ENCODE peak calls at places on chromosomes 12 and 14, in nine cellular contexts. One of them, this sample, is unnamed. For H3K9me3 and H3K27me3, the result is how much of the 10 kb centered on the place peaks cover.

GRCh38 chr14:74683406-74683805 is 29.5 kb downstream of the AREL1 start:
- DNase-seq in right lobe of liver: no peak
- DNase-seq in neuronal stem cell: no peak
- DNase-seq in cardiac muscle cell: no peak
- DNase-seq in tibial artery: no peak
- DNase-seq in IMR-90: no peak
- DNase-seq in AG04450: no peak
- DNase-seq in Peyer's patch: no peak
- DNase-seq in lower lobe of right lung: no peak
- DNase-seq in this sample: no peak

GRCh38 chr12:33795536-33795935 is 226.8 kb upstream of the ALG10 start:
- DNase-seq in AG04450: no peak
- DNase-seq in cardiac muscle cell: no peak
- DNase-seq in tibial artery: no peak
- DNase-seq in neuronal stem cell: no peak
- DNase-seq in right lobe of liver: no peak
- DNase-seq in lower lobe of right lung: no peak
- DNase-seq in Peyer's patch: no peak
- DNase-seq in IMR-90: no peak
- DNase-seq in this sample: no peak

GRCh38 chr12:6418796-6419195 is 26.0 kb upstream of the CD27 start:
- DNase-seq in Peyer's patch: no peak
- DNase-seq in IMR-90: no peak
- DNase-seq in lower lobe of right lung: no peak
- DNase-seq in cardiac muscle cell: no peak
- DNase-seq in tibial artery: no peak
- DNase-seq in AG04450: no peak
- DNase-seq in right lobe of liver: no peak
- DNase-seq in neuronal stem cell: no peak
- DNase-seq in this sample: no peak

GRCh38 chr12:90152897-90153624 is 444.4 kb upstream of the ATP2B1 start:
- DNase-seq in cardiac muscle cell: no peak
- DNase-seq in IMR-90: no peak
- DNase-seq in tibial artery: no peak
- DNase-seq in AG04450: no peak
- DNase-seq in right lobe of liver: no peak
- DNase-seq in lower lobe of right lung: no peak
- DNase-seq in neuronal stem cell: no peak
- DNase-seq in Peyer's patch: no peak
- DNase-seq in this sample: no peak

GRCh38 chr12:68331869-68332725 is at the start of gene MDM1:
- DNase-seq in Peyer's patch: peak
- DNase-seq in AG04450: peak
- DNase-seq in tibial artery: peak
- DNase-seq in right lobe of liver: peak
- DNase-seq in cardiac muscle cell: peak
- DNase-seq in lower lobe of right lung: peak
- DNase-seq in neuronal stem cell: peak
- DNase-seq in IMR-90: peak
- DNase-seq in this sample: peak

GRCh38 chr14:74908861-74909341 is 14.2 kb downstream of the RPS6KL1 start:
- DNase-seq in tibial artery: peak
- DNase-seq in neuronal stem cell: no peak
- DNase-seq in Peyer's patch: no peak
- DNase-seq in right lobe of liver: no peak
- DNase-seq in cardiac muscle cell: no peak
- DNase-seq in AG04450: no peak
- DNase-seq in IMR-90: no peak
- DNase-seq in lower lobe of right lung: no peak
- DNase-seq in this sample: no peak

GRCh38 chr14:100392266-100392850 is 69.2 kb downstream of the SLC25A47 start:
- DNase-seq in AG04450: no peak
- DNase-seq in right lobe of liver: no peak
- DNase-seq in lower lobe of right lung: no peak
- DNase-seq in cardiac muscle cell: no peak
- DNase-seq in neuronal stem cell: no peak
- DNase-seq in IMR-90: peak
- DNase-seq in tibial artery: no peak
- DNase-seq in Peyer's patch: no peak
- DNase-seq in this sample: no peak

GRCh38 chr12:106309671-106310313 is 7.3 kb downstream of the TCP11L2 start:
- DNase-seq in AG04450: peak
- DNase-seq in IMR-90: peak
- DNase-seq in tibial artery: no peak
- DNase-seq in lower lobe of right lung: no peak
- DNase-seq in neuronal stem cell: no peak
- DNase-seq in right lobe of liver: no peak
- DNase-seq in Peyer's patch: no peak
- DNase-seq in cardiac muscle cell: no peak
- DNase-seq in this sample: no peak

GRCh38 chr12:71691504-71692129 is 5.7 kb downstream of the TMEM19 start:
- DNase-seq in AG04450: no peak
- DNase-seq in tibial artery: no peak
- DNase-seq in IMR-90: no peak
- DNase-seq in lower lobe of right lung: no peak
- DNase-seq in neuronal stem cell: no peak
- DNase-seq in right lobe of liver: no peak
- DNase-seq in cardiac muscle cell: no peak
- DNase-seq in Peyer's patch: no peak
- DNase-seq in this sample: no peak

GRCh38 chr12:71693126-71693525 is 7.2 kb downstream of the TMEM19 start:
- DNase-seq in Peyer's patch: no peak
- DNase-seq in AG04450: no peak
- DNase-seq in lower lobe of right lung: no peak
- DNase-seq in neuronal stem cell: no peak
- DNase-seq in cardiac muscle cell: no peak
- DNase-seq in tibial artery: no peak
- DNase-seq in IMR-90: no peak
- DNase-seq in right lobe of liver: no peak
- DNase-seq in this sample: no peak

GRCh38 chr12:71688961-71689570 is 3.2 kb downstream of the TMEM19 start:
- DNase-seq in lower lobe of right lung: no peak
- DNase-seq in IMR-90: no peak
- DNase-seq in AG04450: no peak
- DNase-seq in Peyer's patch: no peak
- DNase-seq in tibial artery: no peak
- DNase-seq in cardiac muscle cell: no peak
- DNase-seq in neuronal stem cell: no peak
- DNase-seq in right lobe of liver: no peak
- DNase-seq in this sample: no peak

GRCh38 chr12:71695782-71696181 is 9.9 kb downstream of the TMEM19 start:
- DNase-seq in neuronal stem cell: no peak
- DNase-seq in Peyer's patch: no peak
- DNase-seq in tibial artery: no peak
- DNase-seq in IMR-90: no peak
- DNase-seq in AG04450: no peak
- DNase-seq in lower lobe of right lung: no peak
- DNase-seq in cardiac muscle cell: no peak
- DNase-seq in right lobe of liver: no peak
- DNase-seq in this sample: no peak

DNA sequence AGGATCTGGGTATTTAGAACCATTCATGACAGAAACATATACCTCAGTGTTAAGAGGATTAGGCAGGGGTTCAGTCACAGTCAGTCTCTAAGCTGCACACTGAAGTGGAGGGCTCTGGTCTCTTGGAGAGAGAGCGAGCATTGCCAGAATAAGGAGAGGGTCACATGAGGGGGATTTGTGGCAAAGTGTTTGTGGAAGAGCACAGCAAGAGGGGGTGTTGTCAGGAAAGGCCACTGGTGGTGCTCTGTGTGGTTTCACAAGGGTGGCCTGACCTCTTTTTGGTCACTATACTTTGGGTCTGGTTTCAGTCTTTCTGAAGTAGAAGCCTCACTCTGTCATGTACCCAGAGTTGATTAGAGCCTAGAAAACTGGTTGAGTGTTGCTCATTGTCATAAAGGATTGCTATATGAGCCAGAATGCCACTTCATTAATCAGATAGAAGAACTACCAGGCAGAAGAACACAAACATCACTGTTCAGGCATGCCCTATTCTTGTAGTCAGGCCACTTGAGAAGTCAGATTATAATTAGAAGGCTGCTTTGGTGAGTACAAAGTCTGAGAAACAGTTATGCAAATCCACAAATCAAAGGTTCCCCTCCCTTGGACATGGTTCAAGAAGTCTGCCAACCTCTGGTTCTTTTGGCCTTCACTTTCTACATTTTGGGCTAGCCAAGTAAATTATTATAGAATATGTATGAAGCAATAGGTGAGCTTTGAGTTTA is 8.4 kb downstream of the TMEM19 start:
- DNase-seq in IMR-90: no peak
- DNase-seq in right lobe of liver: no peak
- DNase-seq in lower lobe of right lung: no peak
- DNase-seq in AG04450: no peak
- DNase-seq in Peyer's patch: no peak
- DNase-seq in cardiac muscle cell: peak
- DNase-seq in neuronal stem cell: no peak
- DNase-seq in tibial artery: no peak
- DNase-seq in this sample: no peak
- H3K4me3 ChIP-seq in IMR-90: no peak
- H3K4me3 ChIP-seq in right lobe of liver: no peak
- H3K4me3 ChIP-seq in lower lobe of right lung: no peak
- H3K4me3 ChIP-seq in AG04450: no peak
- H3K4me3 ChIP-seq in Peyer's patch: no peak
- H3K4me3 ChIP-seq in cardiac muscle cell: no peak
- H3K4me3 ChIP-seq in neuronal stem cell: no peak
- H3K4me3 ChIP-seq in tibial artery: no peak
- H3K4me3 ChIP-seq in this sample: no peak

DNA sequence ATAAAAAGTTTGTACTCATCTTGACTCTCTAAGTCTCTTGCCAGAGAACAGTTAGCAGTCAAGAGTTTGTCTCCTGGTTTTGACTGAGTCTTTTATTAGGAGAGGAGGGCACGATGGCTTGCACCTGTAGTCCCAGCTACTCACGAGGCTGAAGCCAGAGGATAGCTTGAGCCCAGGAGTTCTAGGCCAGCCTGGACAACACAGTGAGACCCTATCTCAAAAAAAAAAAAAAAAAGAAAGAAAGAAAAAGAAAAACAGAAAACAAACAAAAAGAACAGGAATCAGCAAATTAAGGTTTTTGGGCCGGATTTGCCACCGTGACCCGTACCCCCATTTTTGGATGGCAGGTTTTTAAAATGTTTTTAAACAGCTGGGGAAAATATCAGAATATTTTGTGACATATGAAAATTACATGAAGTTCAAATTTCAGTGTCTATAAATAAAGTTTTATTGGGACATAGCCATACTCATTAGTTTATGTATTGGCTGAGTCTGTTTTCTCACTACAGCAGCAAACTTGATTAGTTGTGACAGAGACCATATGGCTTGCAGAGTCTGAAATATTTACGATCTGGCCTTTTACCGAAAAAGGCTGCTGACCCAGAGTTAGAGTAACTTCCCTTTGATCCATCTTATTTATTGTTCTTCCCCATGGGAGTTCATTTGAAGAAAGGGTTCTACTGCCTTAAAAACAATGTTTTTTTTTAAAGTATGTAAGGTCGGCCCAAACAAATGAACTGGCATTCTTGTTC is 31.2 kb downstream of the VEZT start:
- DNase-seq in tibial artery: no peak
- DNase-seq in AG04450: peak
- DNase-seq in Peyer's patch: no peak
- DNase-seq in right lobe of liver: no peak
- DNase-seq in lower lobe of right lung: no peak
- DNase-seq in IMR-90: peak
- DNase-seq in neuronal stem cell: no peak
- DNase-seq in cardiac muscle cell: no peak
- DNase-seq in this sample: no peak
- H3K9me3 ChIP-seq in tibial artery: under half
- H3K9me3 ChIP-seq in AG04450: under half
- H3K9me3 ChIP-seq in Peyer's patch: under half
- H3K9me3 ChIP-seq in right lobe of liver: under half
- H3K9me3 ChIP-seq in lower lobe of right lung: under half
- H3K9me3 ChIP-seq in IMR-90: under half
- H3K9me3 ChIP-seq in neuronal stem cell: under half
- H3K9me3 ChIP-seq in cardiac muscle cell: under half
- H3K9me3 ChIP-seq in this sample: under half

GRCh38 chr14:36580856-36581831 is 1.3 kb downstream of the NKX2-8 start:
- DNase-seq in cardiac muscle cell: peak
- DNase-seq in Peyer's patch: no peak
- DNase-seq in AG04450: no peak
- DNase-seq in lower lobe of right lung: peak
- DNase-seq in right lobe of liver: no peak
- DNase-seq in IMR-90: peak
- DNase-seq in neuronal stem cell: no peak
- DNase-seq in tibial artery: no peak
- DNase-seq in this sample: no peak
- H3K27me3 ChIP-seq in cardiac muscle cell: half or more
- H3K27me3 ChIP-seq in Peyer's patch: under half
- H3K27me3 ChIP-seq in AG04450: half or more
- H3K27me3 ChIP-seq in lower lobe of right lung: half or more
- H3K27me3 ChIP-seq in right lobe of liver: under half
- H3K27me3 ChIP-seq in IMR-90: half or more
- H3K27me3 ChIP-seq in neuronal stem cell: half or more
- H3K27me3 ChIP-seq in tibial artery: under half
- H3K27me3 ChIP-seq in this sample: under half

GRCh38 chr12:121673013-121673441 is 3.6 kb upstream of the MORN3 start:
- DNase-seq in IMR-90: no peak
- DNase-seq in cardiac muscle cell: no peak
- DNase-seq in right lobe of liver: no peak
- DNase-seq in lower lobe of right lung: no peak
- DNase-seq in AG04450: no peak
- DNase-seq in tibial artery: no peak
- DNase-seq in neuronal stem cell: no peak
- DNase-seq in Peyer's patch: no peak
- DNase-seq in this sample: no peak
- H3K4me3 ChIP-seq in IMR-90: no peak
- H3K4me3 ChIP-seq in cardiac muscle cell: peak
- H3K4me3 ChIP-seq in right lobe of liver: no peak
- H3K4me3 ChIP-seq in lower lobe of right lung: peak
- H3K4me3 ChIP-seq in AG04450: no peak
- H3K4me3 ChIP-seq in tibial artery: peak
- H3K4me3 ChIP-seq in neuronal stem cell: no peak
- H3K4me3 ChIP-seq in Peyer's patch: peak
- H3K4me3 ChIP-seq in this sample: peak

This sample was measured in effector memory CD4-positive, alpha-beta T cell.